ENCODE peak calls at places on chromosomes 1 and 21, in six cellular contexts. U, K, I, E, B and P are unnamed samples.

GRCh38 chr1:159282118-159282517 is 20.0 kb upstream of the FCER1A start:
- DNase-seq in I (peak; percentile 48), B (no peak), E (peak; percentile 7), K (no peak), U (no peak), P (no peak)

GRCh38 chr1:18118491-18118890 is 10.9 kb downstream of the IGSF21 start:
- DNase-seq in B (no peak), I (no peak), K (no peak), E (no peak), U (no peak), P (no peak)

GRCh38 chr1:5951846-5952410 is 40.3 kb downstream of the NPHP4 start:
- DNase-seq in U (no peak), K (no peak), B (no peak), E (no peak), I (no peak), P (no peak)

GRCh38 chr1:2115922-2116341 is 65.7 kb downstream of the PRKCZ start:
- DNase-seq in U (peak; percentile 56), B (peak; percentile 48), I (no peak), E (peak; percentile 49), K (no peak), P (no peak)

GRCh38 chr1:221741364-221741970 is 422 bp downstream of the DUSP10 start:
- DNase-seq in U (peak; percentile 47), B (peak; percentile 46), I (no peak), E (peak; percentile 34), K (no peak), P (no peak)

GRCh38 chr1:21651214-21652042 is 17.7 kb downstream of the RAP1GAP start:
- DNase-seq in B (no peak), I (no peak), E (peak; percentile 84), U (peak; percentile 62), K (no peak), P (no peak)

GRCh38 chr1:211885746-211886522 is 55.4 kb upstream of the LPGAT1 start:
- DNase-seq in U (no peak), B (no peak), I (peak; percentile 87), K (no peak), E (no peak), P (no peak)

GRCh38 chr1:61358770-61359455 is 276.6 kb downstream of the NFIA start:
- DNase-seq in I (no peak), U (no peak), K (no peak), B (no peak), E (no peak), P (no peak)

GRCh38 chr1:243559575-243560172 is 290.4 kb downstream of the AKT3 start:
- DNase-seq in E (no peak), B (peak; percentile 70), I (no peak), U (no peak), K (no peak), P (no peak)

GRCh38 chr1:2226525-2227340 is 1.4 kb upstream of the SKI start:
- DNase-seq in B (no peak), U (no peak), I (no peak), E (peak; percentile 58), K (no peak), P (no peak)

GRCh38 chr1:58783090-58783992 is 506 bp downstream of the JUN start:
- DNase-seq in I (no peak), E (peak; percentile 68), K (no peak), U (peak; percentile 60), B (peak; percentile 52), P (peak; percentile 59)

GRCh38 chr1:22808846-22809501 is 98.3 kb downstream of the EPHB2 start:
- DNase-seq in U (no peak), B (peak; percentile 87), E (peak; percentile 71), I (no peak), K (no peak), P (no peak)

DNA sequence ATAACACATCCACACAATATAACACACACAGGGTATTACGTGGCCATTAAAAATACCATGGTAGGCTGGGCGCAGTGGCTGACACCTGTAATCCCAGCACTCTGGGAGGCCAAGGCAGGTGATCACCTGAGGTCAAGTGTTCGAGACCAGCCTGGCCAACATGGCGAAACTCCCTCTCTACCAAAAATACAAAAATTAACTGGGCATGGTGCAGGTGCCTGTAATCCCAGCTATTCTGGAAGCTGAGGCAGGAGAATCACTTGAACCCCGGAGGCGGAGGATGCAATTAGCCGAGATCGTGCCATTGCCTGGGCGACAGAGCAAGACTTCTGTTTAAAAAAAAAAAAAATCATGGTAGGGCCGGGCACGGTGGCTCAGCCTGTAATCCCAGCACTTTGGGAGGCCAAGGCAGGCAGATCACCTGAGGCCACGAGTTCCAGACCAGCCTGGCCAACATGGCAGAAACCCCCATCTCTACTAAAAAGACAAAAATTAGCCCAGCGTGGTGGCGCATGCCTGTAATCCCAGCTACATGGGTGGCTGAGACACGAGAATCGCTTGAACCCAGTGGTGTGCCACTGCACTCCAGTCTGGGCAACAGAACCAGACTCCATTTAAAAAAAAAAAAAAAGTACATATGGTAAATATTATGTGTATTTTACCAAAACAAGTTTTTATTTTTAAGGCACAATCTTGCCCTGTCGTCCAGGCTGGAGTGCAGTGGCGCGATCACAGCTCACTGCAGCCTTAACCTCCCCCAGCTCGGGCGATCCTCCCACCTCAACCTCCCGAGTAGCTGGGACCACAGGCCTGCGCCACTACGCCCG is 24.0 kb upstream of the HPDL start:
- DNase-seq in B (no peak), U (no peak), I (no peak), K (no peak), E (no peak), P (no peak)
- H3K4me2 ChIP-seq in B (peak overlapping the region; percentile 70), U (peak overlapping the region; percentile 64), I (peak overlapping the region; percentile 83), K (peak overlapping the region; percentile 94), E (peak overlapping the region; percentile 89), P (peak overlapping the region; percentile 72)

GRCh38 chr21:38297193-38297592 is 40.4 kb downstream of the KCNJ15 start:
- DNase-seq in B (peak; percentile 78), E (peak; percentile 43), K (no peak), I (no peak), U (no peak), P (no peak)
- H3K4me2 ChIP-seq in B (peak overlapping the region; percentile 47), E (peak overlapping the region; percentile 41), K (no peak overlapping the region), I (no peak overlapping the region), U (no peak overlapping the region), P (no peak overlapping the region)

GRCh38 chr1:152517237-152517811 is 3.0 kb downstream of the CRCT1 start:
- DNase-seq in I (no peak), U (no peak), B (no peak), E (no peak), K (peak; percentile 6), P (no peak)

GRCh38 chr1:152513081-152513480 is 1.2 kb upstream of the CRCT1 start:
- DNase-seq in E (no peak), B (no peak), I (no peak), U (no peak), K (no peak), P (no peak)

GRCh38 chr1:152516082-152516481 is 1.8 kb downstream of the CRCT1 start:
- DNase-seq in K (no peak), B (no peak), U (no peak), I (no peak), E (no peak), P (no peak)

GRCh38 chr1:152515454-152515823 is 1.2 kb downstream of the CRCT1 start:
- DNase-seq in U (no peak), E (no peak), B (peak; percentile 4), K (no peak), I (no peak), P (no peak)

DNA sequence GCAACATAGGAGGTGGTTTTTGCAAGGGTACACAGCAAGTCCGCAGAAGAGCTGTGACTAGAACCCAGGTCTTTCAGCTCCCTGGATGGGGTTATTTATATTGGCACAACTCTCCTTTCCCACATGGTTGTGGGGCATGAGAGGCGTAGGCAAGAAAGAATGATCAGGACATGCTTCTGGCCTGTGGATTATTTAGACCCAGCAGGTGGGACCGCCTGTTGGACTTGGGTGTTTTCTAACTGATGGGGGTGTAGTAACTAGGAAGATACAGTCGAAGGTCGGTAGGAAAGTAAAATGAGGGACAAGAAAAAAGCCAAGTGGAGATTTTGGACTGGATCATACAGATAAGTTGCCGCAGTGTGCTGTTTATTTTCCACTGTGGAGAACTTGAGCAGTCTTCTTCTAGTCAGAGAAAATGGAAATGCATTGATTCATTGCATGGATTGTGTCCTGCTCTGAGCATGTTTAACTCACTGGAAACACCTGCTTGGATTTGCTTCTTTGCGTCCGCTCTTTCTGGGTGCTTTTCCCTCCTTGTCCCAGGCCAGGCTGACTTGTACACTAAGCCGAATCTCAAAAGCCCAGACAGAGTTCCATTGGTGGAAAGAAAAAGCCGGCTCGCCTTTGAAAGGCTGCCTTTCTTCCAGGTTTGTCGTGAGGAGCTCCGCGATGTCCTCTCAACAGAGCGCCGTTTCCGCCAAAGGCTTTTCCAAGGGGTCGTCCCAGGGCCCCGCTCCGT is 602 bp downstream of the CRCT1 start:
- DNase-seq in I (no peak), B (no peak), E (no peak), U (no peak), K (no peak), P (no peak)
- H3K4me2 ChIP-seq in I (no peak overlapping the region), B (peak overlapping the region; percentile 21), E (no peak overlapping the region), U (no peak overlapping the region), K (no peak overlapping the region), P (no peak overlapping the region)

DNA sequence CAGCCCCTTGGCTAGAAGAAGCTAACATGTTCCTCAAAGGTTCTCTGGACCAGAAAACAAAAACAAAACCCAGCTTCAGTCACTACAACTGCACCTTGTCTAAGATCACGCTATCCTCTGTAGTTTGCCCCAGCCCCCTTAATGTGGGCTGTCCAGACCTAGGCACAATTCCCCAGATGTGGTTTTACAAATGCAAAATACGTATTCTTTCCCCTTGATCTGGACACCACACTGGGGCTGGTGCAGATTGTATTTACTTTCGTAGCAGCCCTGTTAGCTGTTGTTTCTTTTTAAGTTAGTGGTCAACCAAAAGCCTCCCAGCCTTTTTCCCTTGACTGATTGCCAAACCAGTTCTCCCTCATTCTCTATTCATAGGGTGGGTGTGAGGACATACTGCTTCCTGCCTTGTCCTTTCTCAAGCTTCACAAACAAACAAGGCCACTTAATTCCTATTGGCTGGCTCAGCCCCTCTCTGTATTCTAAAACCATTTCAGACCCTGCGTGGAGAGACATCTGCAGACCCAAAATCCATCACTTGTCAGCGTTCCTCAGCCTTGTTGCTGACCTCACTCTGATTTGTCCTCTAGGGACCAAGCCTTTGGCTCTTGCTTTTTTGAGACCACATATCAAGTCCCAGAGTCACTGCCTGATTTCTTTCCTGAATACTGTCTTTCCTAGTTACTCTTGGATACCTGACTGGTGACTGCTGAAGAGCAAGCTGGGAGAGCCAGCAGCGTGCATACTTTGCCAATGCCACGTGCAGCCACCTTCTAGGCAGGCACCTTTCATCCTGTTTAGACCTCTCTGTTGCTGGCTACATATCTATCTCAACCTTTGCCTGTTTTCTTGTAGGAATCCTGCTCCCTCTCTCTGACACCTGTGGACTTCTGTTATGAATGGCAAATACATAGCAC is 96.4 kb upstream of the RAB3GAP2 start:
- DNase-seq in B (no peak), K (no peak), E (peak; percentile 13), U (no peak), I (no peak), P (no peak)
- H3K4me2 ChIP-seq in B (no peak overlapping the region), K (no peak overlapping the region), E (no peak overlapping the region), U (no peak overlapping the region), I (no peak overlapping the region), P (no peak overlapping the region)